ENCODE peak calls at places on chromosomes 7 and 10, in seven cellular contexts. L is amniotic stem cell, U is left ventricle myocardium inferior, P is HS-27A, A is T follicular helper cell, B is posterior cingulate gyrus, H is IMR-90. F is an unnamed sample.

GRCh38 chr10:65394898-65395297 is 1530.9 kb upstream of the LRRTM3 start:
- DNase-seq in U (no peak), H (no peak), L (no peak), P (no peak), B (no peak), A (no peak), F (no peak)

GRCh38 chr10:44383749-44384600 is 922 bp downstream of the CXCL12 start:
- DNase-seq in A (no peak), U (peak; percentile 51), P (no peak), B (peak; percentile 91), L (no peak), H (peak; percentile 54), F (no peak)

GRCh38 chr7:28608766-28609165 is 196.4 kb downstream of the CREB5 start:
- DNase-seq in A (no peak), P (no peak), H (peak; percentile 45), U (no peak), L (no peak), B (no peak), F (no peak)

GRCh38 chr10:16909961-16910794 is 93.0 kb upstream of the RSU1 start:
- DNase-seq in L (no peak), U (no peak), H (peak; percentile 48), A (no peak), B (no peak), P (no peak), F (no peak)

GRCh38 chr7:116234517-116235200 is 24.3 kb downstream of the TES start:
- DNase-seq in B (peak; percentile 14), H (no peak), U (no peak), L (no peak), P (no peak), A (no peak), F (no peak)

GRCh38 chr10:77566228-77566627 is 71.4 kb downstream of the KCNMA1 start:
- DNase-seq in B (no peak), A (no peak), H (peak; percentile 42), U (no peak), P (no peak), L (no peak), F (no peak)

GRCh38 chr10:35735412-35735811 is 93.3 kb upstream of the FZD8 start:
- DNase-seq in A (no peak), U (no peak), P (no peak), B (no peak), H (peak; percentile 86), L (peak; percentile 16), F (no peak)

GRCh38 chr10:72564596-72564995 is 61.3 kb downstream of the MICU1 start:
- DNase-seq in L (no peak), H (peak; percentile 82), B (no peak), P (no peak), U (no peak), A (no peak), F (no peak)

GRCh38 chr7:74612015-74612829 is 45.3 kb upstream of the GTF2I start:
- DNase-seq in H (no peak), P (no peak), A (no peak), L (no peak), B (peak; percentile 85), U (no peak), F (no peak)

F was measured in HCT116.